ENCODE peak calls at places on chromosomes 11 and 22, in eight cellular contexts. T, O, B, R, N, P, F and S are unnamed samples.

GRCh38 chr11:61516675-61517516 is 8.3 kb downstream of the LRRC10B start:
- DNase-seq in T (no peak), O (no peak), B (no peak), R (no peak), N (no peak), P (peak; percentile 87), F (peak; percentile 35), S (no peak)

GRCh38 chr22:40443675-40444482 is 73.5 kb downstream of the SGSM3 start:
- DNase-seq in T (peak; percentile 84), O (no peak), B (no peak), R (no peak), N (no peak), P (no peak), F (no peak), S (no peak)

GRCh38 chr22:29207231-29207550 is 1.5 kb downstream of the EMID1 start:
- DNase-seq in T (no peak), O (no peak), B (no peak), R (no peak), N (no peak), P (no peak), F (no peak), S (no peak)

GRCh38 chr11:12686246-12687060 is 12.2 kb downstream of the TEAD1 start:
- DNase-seq in T (no peak), O (no peak), B (no peak), R (no peak), N (no peak), P (no peak), F (no peak), S (no peak)

GRCh38 chr22:46826438-46826837 is 64.0 kb downstream of the TBC1D22A start:
- DNase-seq in T (no peak), O (no peak), B (no peak), R (no peak), N (no peak), P (no peak), F (no peak), S (peak; percentile 64)

GRCh38 chr11:27717377-27717776 is 17.1 kb upstream of the BDNF start:
- DNase-seq in T (no peak), O (no peak), B (no peak), R (no peak), N (no peak), P (no peak), F (no peak), S (no peak)

GRCh38 chr11:75858613-75859012 is 43.6 kb downstream of the UVRAG start:
- DNase-seq in T (no peak), O (peak; percentile 63), B (peak; percentile 35), R (no peak), N (no peak), P (no peak), F (no peak), S (no peak)

GRCh38 chr22:20857838-20858614 is 585 bp downstream of the PI4KA start:
- DNase-seq in T (peak; percentile 86), O (peak; percentile 82), B (peak; percentile 85), R (peak; percentile 61), N (peak; percentile 89), P (peak; percentile 95), F (peak; percentile 78), S (peak; percentile 93)

GRCh38 chr11:66293352-66293751 is 1.7 kb downstream of the TMEM151A start:
- DNase-seq in T (no peak), O (no peak), B (no peak), R (no peak), N (no peak), P (no peak), F (no peak), S (no peak)

GRCh38 chr11:66291303-66291705 is 390 bp upstream of the TMEM151A start:
- DNase-seq in T (no peak), O (no peak), B (no peak), R (no peak), N (no peak), P (no peak), F (no peak), S (no peak)

GRCh38 chr11:66292543-66293332 is 1.0 kb downstream of the TMEM151A start:
- DNase-seq in T (no peak), O (no peak), B (no peak), R (no peak), N (no peak), P (no peak), F (no peak), S (no peak)

GRCh38 chr11:66290332-66290629 is 1.3 kb upstream of the YIF1A start:
- DNase-seq in T (no peak), O (no peak), B (no peak), R (no peak), N (no peak), P (no peak), F (no peak), S (no peak)

DNA sequence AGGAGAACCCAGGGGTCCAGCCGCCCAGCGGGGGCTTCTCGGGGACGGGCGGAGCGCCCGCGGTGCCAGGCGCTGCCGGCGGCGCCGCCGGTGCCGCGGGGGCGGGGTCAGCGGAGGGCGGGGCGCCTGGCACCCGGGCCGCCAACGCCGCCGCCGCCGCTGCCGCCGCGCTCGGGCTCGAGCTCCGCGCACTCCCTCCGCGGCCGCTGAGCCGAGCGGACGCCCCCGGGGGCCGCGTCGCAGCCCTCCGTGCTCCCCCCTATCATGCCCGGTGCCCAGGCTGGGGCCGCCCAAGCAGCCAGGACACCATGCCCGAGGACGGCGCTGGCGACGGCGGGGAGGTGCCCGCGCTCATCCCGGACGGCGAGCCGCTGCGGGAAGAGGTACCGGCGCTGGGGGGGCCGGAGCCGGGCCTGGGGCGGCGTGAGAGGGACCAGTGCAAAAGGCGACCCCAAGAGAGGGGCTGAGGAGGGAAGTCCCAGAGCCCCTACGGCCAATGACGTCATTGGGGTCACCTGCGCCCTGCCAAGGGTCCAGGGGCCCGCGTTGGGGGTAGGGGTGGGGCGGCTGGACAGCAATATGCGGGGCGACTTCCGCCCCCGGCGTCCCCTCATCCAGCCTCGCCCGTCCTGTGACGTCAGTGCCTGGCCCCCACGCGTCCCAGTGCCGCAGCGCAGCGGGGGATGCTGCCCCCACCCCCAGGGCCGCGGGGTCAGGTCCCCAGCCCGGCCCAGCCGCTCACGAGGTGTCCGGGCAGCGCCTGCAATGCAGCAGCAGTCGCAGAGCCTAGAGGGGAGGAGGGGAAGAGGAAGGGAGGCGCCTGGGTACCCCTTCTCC is at the start of gene TMEM151A:
- DNase-seq in T (no peak), O (no peak), B (no peak), R (no peak), N (no peak), P (peak; percentile 59), F (peak; percentile 44), S (no peak)
- H3K4me3 ChIP-seq in T (peak within 1 kb of the TSS; percentile 49), O (no peak within 1 kb of the TSS), B (peak within 1 kb of the TSS; percentile 27), R (no peak within 1 kb of the TSS), N (peak within 1 kb of the TSS; percentile 44), P (peak within 1 kb of the TSS; percentile 53), F (peak within 1 kb of the TSS; percentile 69), S (peak within 1 kb of the TSS; percentile 70)

GRCh38 chr11:2891291-2891690 is 5.7 kb upstream of the CDKN1C start:
- DNase-seq in T (no peak), O (no peak), B (no peak), R (no peak), N (no peak), P (peak; percentile 61), F (no peak), S (no peak)

GRCh38 chr11:2891901-2892214 is 6.3 kb upstream of the CDKN1C start:
- DNase-seq in T (no peak), O (no peak), B (peak; percentile 48), R (no peak), N (peak; percentile 68), P (no peak), F (peak; percentile 82), S (no peak)

GRCh38 chr11:2893935-2894334 is 8.4 kb upstream of the CDKN1C start:
- DNase-seq in T (no peak), O (no peak), B (no peak), R (no peak), N (no peak), P (no peak), F (no peak), S (no peak)

GRCh38 chr11:2892215-2893020 is 6.8 kb upstream of the CDKN1C start:
- DNase-seq in T (no peak), O (peak; percentile 28), B (peak; percentile 58), R (no peak), N (peak; percentile 84), P (peak; percentile 84), F (peak; percentile 57), S (no peak)

DNA sequence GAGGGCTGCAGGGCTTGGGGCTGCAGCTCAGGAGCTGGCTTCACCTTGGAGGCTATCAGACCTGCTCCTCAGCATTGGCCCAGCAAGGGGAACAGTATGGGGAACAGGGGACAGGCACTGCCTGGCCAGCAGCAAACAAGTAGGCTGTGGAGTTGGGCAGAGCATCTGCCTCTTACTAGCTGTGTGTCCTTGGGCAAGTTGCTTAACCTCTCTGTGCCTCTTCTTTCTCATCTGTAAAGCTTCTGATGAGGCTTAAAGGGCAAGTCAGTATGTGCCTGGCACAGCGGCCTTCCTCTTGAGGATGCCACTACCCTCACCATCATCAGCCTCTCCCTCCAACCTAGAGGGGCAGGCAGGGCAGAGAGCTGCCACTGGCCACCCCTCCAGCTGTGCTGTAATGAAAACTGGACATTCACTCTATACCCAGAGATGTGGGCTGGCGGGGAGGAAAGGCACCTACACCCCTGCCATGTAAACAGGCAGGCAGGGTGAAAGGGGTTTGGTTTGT is 7.5 kb upstream of the CDKN1C start:
- DNase-seq in T (no peak), O (no peak), B (no peak), R (no peak), N (no peak), P (no peak), F (no peak), S (no peak)
- H3K27ac ChIP-seq in T (peak overlapping the region; percentile 76), O (no peak overlapping the region), B (no peak overlapping the region), R (peak overlapping the region; percentile 57), N (peak overlapping the region; percentile 26), P (no peak overlapping the region), F (peak overlapping the region; percentile 63), S (peak overlapping the region; percentile 22)

GRCh38 chr22:23787910-23788309 is 1.1 kb downstream of the SMARCB1 start:
- DNase-seq in T (no peak), O (no peak), B (no peak), R (no peak), N (no peak), P (peak; percentile 1), F (no peak), S (peak; percentile 68)

GRCh38 chr22:23790819-23791736 is 4.3 kb downstream of the SMARCB1 start:
- DNase-seq in T (no peak), O (peak; percentile 33), B (no peak), R (no peak), N (peak; percentile 48), P (no peak), F (no peak), S (peak; percentile 60)

GRCh38 chr22:23787600-23787896 is 782 bp downstream of the SMARCB1 start:
- DNase-seq in T (no peak), O (no peak), B (no peak), R (no peak), N (no peak), P (no peak), F (no peak), S (no peak)

GRCh38 chr22:23789638-23790037 is 2.9 kb downstream of the SMARCB1 start:
- DNase-seq in T (no peak), O (no peak), B (no peak), R (no peak), N (no peak), P (no peak), F (no peak), S (peak; percentile 55)

DNA sequence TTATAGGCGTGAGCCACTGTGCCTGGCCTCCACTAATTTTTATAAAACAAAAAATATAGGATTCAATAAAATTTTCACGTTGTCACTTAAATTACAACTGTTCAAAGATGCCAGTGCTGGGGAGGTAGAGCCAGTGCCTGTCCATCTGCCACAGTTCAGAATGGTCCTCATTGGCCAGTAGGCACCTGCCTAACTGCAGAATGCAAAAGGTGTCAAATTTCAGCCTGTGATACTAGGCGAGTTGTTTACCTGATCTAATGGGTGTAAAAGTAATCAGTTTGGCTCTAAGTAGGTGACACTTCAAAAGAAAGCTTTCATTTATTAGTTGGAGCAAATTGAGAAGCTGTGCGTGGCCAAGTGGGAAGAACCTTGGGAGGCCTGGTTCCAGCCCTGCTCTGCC is 2.4 kb downstream of the SMARCB1 start:
- DNase-seq in T (no peak), O (no peak), B (no peak), R (no peak), N (no peak), P (peak; percentile 18), F (no peak), S (peak; percentile 41)
- TF ChIP-seq CTCF in T (no peak), O (no peak), B (no peak), R (no peak), N (no peak), P (no peak), F (no peak), S (no peak)

GRCh38 chr22:31106001-31106571 is 1.3 kb downstream of the SELENOM start:
- DNase-seq in T (no peak), O (no peak), B (no peak), R (no peak), N (peak; percentile 26), P (no peak), F (no peak), S (peak; percentile 76)
- H3K4me3 ChIP-seq in T (peak overlapping the region; percentile 83), O (peak overlapping the region; percentile 86), B (peak overlapping the region; percentile 69), R (peak overlapping the region; percentile 95), N (peak overlapping the region; percentile 79), P (no peak overlapping the region), F (peak overlapping the region; percentile 60), S (peak overlapping the region; percentile 97)